ENCODE peak calls at places on chromosomes 4 and X, in four cellular contexts. P is K562, K is endothelial cell of umbilical vein, Q is HFF-Myc. O is an unnamed sample.

GRCh38 chr4:7030856-7031255 is 12.3 kb upstream of the TADA2B start:
- DNase-seq in P (no peak), K (no peak), Q (no peak), O (no peak)

GRCh38 chr4:120009731-120010130 is 56.9 kb downstream of the MAD2L1 start:
- DNase-seq in P (no peak), K (no peak), Q (peak; percentile 15), O (no peak)

GRCh38 chrX:10048076-10048475 is 80.9 kb downstream of the CLDN34 start:
- DNase-seq in P (no peak), K (peak; percentile 50), Q (no peak), O (no peak)

GRCh38 chr4:109589119-109589518 is 29.1 kb downstream of the MCUB start:
- DNase-seq in P (no peak), K (no peak), Q (no peak), O (no peak)

GRCh38 chr4:16692021-16692420 is 206.4 kb downstream of the LDB2 start:
- DNase-seq in P (no peak), K (no peak), Q (no peak), O (no peak)

GRCh38 chrX:136619889-136620505 is 28.0 kb upstream of the CD40LG start:
- DNase-seq in P (no peak), K (no peak), Q (no peak), O (no peak)

GRCh38 chr4:21046121-21046520 is 345.9 kb downstream of the PACRGL start:
- DNase-seq in P (no peak), K (no peak), Q (no peak), O (no peak)

GRCh38 chr4:144709793-144710525 is 64.0 kb downstream of the HHIP start:
- DNase-seq in P (no peak), K (peak; percentile 89), Q (no peak), O (no peak)

GRCh38 chrX:33183366-33183765 is 28.0 kb downstream of the DMD start:
- DNase-seq in P (no peak), K (peak; percentile 81), Q (no peak), O (peak; percentile 92)

GRCh38 chr4:41136456-41136855 is 77.9 kb downstream of the APBB2 start:
- DNase-seq in P (no peak), K (peak; percentile 31), Q (no peak), O (no peak)

GRCh38 chr4:15717126-15717525 is 14.3 kb downstream of the BST1 start:
- DNase-seq in P (no peak), K (peak; percentile 57), Q (no peak), O (peak; percentile 32)

GRCh38 chr4:79049840-79050520 is 110.7 kb upstream of the PAQR3 start:
- DNase-seq in P (no peak), K (no peak), Q (no peak), O (no peak)

GRCh38 chrX:110588853-110589252 is 206.8 kb downstream of the CHRDL1 start:
- DNase-seq in P (no peak), K (no peak), Q (no peak), O (no peak)

GRCh38 chr4:158411180-158411721 is 110.4 kb upstream of the RXFP1 start:
- DNase-seq in P (no peak), K (no peak), Q (no peak), O (no peak)

GRCh38 chrX:154372612-154373022 is 1.8 kb downstream of the FLNA start:
- DNase-seq in P (no peak), K (no peak), Q (no peak), O (no peak)

DNA sequence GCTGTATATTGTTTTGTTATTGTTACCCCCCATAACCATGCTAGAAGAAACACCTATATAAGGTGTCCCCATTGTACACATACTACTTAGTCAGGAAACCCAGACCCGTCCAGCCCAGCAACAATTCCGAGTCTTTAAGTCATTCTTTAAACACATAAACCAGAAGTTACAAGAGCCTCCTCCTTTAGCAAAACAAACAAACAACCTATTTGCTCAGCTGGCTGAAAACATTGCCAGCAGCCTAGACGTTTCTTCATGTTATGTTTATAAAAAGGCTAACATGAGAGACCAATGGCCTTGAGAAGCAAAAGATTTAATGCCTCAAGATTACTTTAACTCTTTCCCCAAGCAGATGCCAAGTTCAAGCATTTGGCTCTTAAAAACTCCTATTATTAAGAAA is 1.4 kb downstream of the ACOX3 start:
- DNase-seq in P (no peak), K (peak; percentile 67), Q (no peak), O (no peak)
- H3K4me3 ChIP-seq in P (peak overlapping the region; percentile 97), K (peak overlapping the region; percentile 97), Q (peak overlapping the region; percentile 99), O (no peak overlapping the region)

GRCh38 chrX:130120321-130120731 is 10.0 kb upstream of the ELF4 start:
- DNase-seq in P (no peak), K (peak; percentile 45), Q (no peak), O (no peak)
- H3K4me3 ChIP-seq in P (peak overlapping the region; percentile 34), K (no peak overlapping the region), Q (peak overlapping the region; percentile 22), O (no peak overlapping the region)

GRCh38 chr4:153759407-153760226 is at the start of gene RNF175:
- DNase-seq in P (peak; percentile 35), K (no peak), Q (no peak), O (no peak)

GRCh38 chr4:153758688-153759406 is 977 bp downstream of the RNF175 start:
- DNase-seq in P (no peak), K (no peak), Q (no peak), O (no peak)

GRCh38 chr4:153757407-153757806 is 2.4 kb downstream of the RNF175 start:
- DNase-seq in P (no peak), K (no peak), Q (no peak), O (no peak)

GRCh38 chr4:153755186-153755585 is 4.6 kb downstream of the RNF175 start:
- DNase-seq in P (no peak), K (no peak), Q (no peak), O (no peak)

DNA sequence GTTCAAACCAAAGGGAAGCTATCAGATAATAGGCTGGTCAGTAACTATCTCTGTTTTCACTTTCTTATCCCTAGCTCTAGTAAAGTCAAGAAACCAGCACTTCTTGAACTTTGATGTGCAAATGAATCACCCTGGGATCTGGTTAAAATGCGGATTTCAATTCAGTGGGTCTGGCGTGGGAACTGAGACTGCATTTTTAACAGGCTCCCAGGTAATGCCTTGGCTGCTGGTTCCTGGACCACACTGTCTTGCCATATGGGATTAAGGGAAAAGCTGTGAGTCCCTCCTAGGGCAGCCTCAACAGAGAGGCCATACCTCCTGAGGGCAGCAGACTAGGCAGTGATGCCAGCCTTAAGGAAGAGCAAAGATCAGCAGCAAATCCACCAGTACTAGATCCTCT is 1.7 kb downstream of the RNF175 start:
- DNase-seq in P (no peak), K (no peak), Q (no peak), O (no peak)
- H3K4me3 ChIP-seq in P (no peak overlapping the region), K (no peak overlapping the region), Q (no peak overlapping the region), O (no peak overlapping the region)

GRCh38 chrX:25004040-25004439 is 11.7 kb downstream of the ARX start:
- DNase-seq in P (no peak), K (no peak), Q (no peak), O (no peak)
- H3K4me3 ChIP-seq in P (no peak overlapping the region), K (no peak overlapping the region), Q (no peak overlapping the region), O (no peak overlapping the region)

GRCh38 chr4:154491731-154492249 is at the start of gene DCHS2:
- DNase-seq in P (peak; percentile 79), K (no peak), Q (no peak), O (peak; percentile 46)
- H3K4me3 ChIP-seq in P (peak within 1 kb of the TSS; percentile 30), K (no peak within 1 kb of the TSS), Q (no peak within 1 kb of the TSS), O (peak within 1 kb of the TSS; percentile 49)